ENCODE peak calls at places on chromosomes 12 and 14, in six cellular contexts. A, J, Z, W, M and N are unnamed samples.

GRCh38 chr12:12661086-12661485 is 34.9 kb downstream of the GPR19 start:
- DNase-seq in J (no peak), M (no peak), Z (no peak), W (peak; percentile 81), A (no peak), N (no peak)

GRCh38 chr14:22986508-22987054 is 4.2 kb upstream of the AJUBA start:
- DNase-seq in M (peak; percentile 95), J (peak; percentile 92), W (peak; percentile 87), Z (peak; percentile 89), A (peak; percentile 78), N (peak; percentile 94)

GRCh38 chr14:33686218-33686617 is 264.7 kb downstream of the EGLN3 start:
- DNase-seq in J (no peak), A (no peak), M (no peak), Z (no peak), W (peak; percentile 70), N (no peak)

GRCh38 chr12:60106207-60106606 is 510.4 kb downstream of the SLC16A7 start:
- DNase-seq in A (no peak), M (no peak), J (no peak), W (peak; percentile 17), Z (no peak), N (no peak)

GRCh38 chr12:19048943-19049342 is 80.6 kb upstream of the PLEKHA5 start:
- DNase-seq in W (peak; percentile 10), M (no peak), A (no peak), Z (no peak), J (no peak), N (no peak)

GRCh38 chr14:81402123-81402495 is 2.0 kb upstream of the STON2 start:
- DNase-seq in M (no peak), W (peak; percentile 23), Z (no peak), A (no peak), J (no peak), N (no peak)

GRCh38 chr12:45122776-45123380 is 72.0 kb upstream of the DBX2 start:
- DNase-seq in Z (no peak), W (peak; percentile 50), A (no peak), J (no peak), M (peak; percentile 22), N (no peak)

GRCh38 chr12:5808956-5809355 is 136.1 kb downstream of the ANO2 start:
- DNase-seq in J (no peak), W (peak; percentile 40), Z (no peak), M (no peak), A (no peak), N (no peak)

GRCh38 chr14:61923348-61923747 is 161.1 kb downstream of the SNAPC1 start:
- DNase-seq in M (no peak), A (no peak), J (no peak), W (peak; percentile 26), Z (no peak), N (no peak)

GRCh38 chr12:19243577-19243976 is 114.0 kb downstream of the PLEKHA5 start:
- DNase-seq in A (no peak), W (no peak), Z (no peak), M (no peak), J (no peak), N (no peak)

GRCh38 chr12:42810006-42810405 is 220.5 kb upstream of the PRICKLE1 start:
- DNase-seq in A (no peak), W (no peak), M (no peak), Z (no peak), J (no peak), N (no peak)

GRCh38 chr12:66693901-66694513 is 15.1 kb upstream of the GRIP1 start:
- DNase-seq in A (peak; percentile 48), W (peak; percentile 75), M (no peak), Z (no peak), J (no peak), N (no peak)

GRCh38 chr14:51302319-51303030 is 62.4 kb downstream of the TMX1 start:
- DNase-seq in W (peak; percentile 18), M (no peak), J (no peak), A (no peak), Z (no peak), N (no peak)

GRCh38 chr12:79982371-79983062 is 47.6 kb upstream of the PPP1R12A start:
- DNase-seq in A (no peak), W (no peak), M (no peak), J (no peak), Z (no peak), N (no peak)

GRCh38 chr14:67722293-67722692 is 20.6 kb downstream of the RDH12 start:
- DNase-seq in W (no peak), M (peak; percentile 35), Z (peak; percentile 79), A (no peak), J (peak; percentile 73), N (no peak)

GRCh38 chr14:59529189-59529588 is 44.9 kb downstream of the JKAMP start:
- DNase-seq in J (no peak), Z (no peak), M (no peak), W (no peak), A (no peak), N (no peak)

GRCh38 chr14:24817638-24818053 is 183.7 kb upstream of the GZMB start:
- DNase-seq in Z (no peak), J (no peak), M (no peak), A (no peak), W (no peak), N (no peak)
- TF ChIP-seq CTCF in Z (no peak), J (no peak), M (no peak), A (peak; percentile 23), W (peak; percentile 25), N (peak; percentile 82)

GRCh38 chr12:132675753-132676152 is 11.4 kb downstream of the POLE start:
- DNase-seq in J (no peak), A (no peak), W (no peak), Z (no peak), M (no peak), N (no peak)

GRCh38 chr12:132674561-132674960 is 12.6 kb downstream of the POLE start:
- DNase-seq in W (no peak), M (no peak), A (no peak), Z (no peak), J (no peak), N (no peak)

GRCh38 chr12:132673288-132674179 is 13.6 kb downstream of the POLE start:
- DNase-seq in W (no peak), M (no peak), J (no peak), A (no peak), Z (no peak), N (no peak)

GRCh38 chr12:132672116-132672515 is 15.0 kb downstream of the POLE start:
- DNase-seq in A (no peak), W (no peak), J (peak; percentile 51), Z (no peak), M (no peak), N (no peak)

DNA sequence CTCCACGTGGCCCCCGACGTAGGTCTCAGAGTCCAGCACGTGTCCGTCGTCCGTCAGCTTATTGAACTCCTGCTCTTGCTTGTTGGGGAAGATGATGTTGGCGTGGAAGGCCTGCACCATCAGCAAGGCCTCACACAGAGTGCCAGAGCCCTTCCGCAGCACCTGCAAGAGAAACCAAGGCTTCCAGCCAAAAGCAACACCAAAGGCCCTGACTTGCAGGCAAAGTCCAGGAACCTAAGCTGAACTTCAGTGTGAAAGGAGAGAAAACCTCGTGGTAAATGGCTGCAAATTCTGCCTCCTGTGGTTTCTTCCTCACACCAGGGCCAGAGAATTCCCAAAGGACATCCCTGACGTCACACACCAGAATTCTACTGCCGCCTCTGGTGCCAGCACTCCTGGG is 14.5 kb downstream of the POLE start:
- DNase-seq in W (no peak), J (no peak), M (no peak), A (no peak), Z (no peak), N (no peak)
- TF ChIP-seq CTCF in W (no peak), J (no peak), M (no peak), A (no peak), Z (no peak), N (no peak)

DNA sequence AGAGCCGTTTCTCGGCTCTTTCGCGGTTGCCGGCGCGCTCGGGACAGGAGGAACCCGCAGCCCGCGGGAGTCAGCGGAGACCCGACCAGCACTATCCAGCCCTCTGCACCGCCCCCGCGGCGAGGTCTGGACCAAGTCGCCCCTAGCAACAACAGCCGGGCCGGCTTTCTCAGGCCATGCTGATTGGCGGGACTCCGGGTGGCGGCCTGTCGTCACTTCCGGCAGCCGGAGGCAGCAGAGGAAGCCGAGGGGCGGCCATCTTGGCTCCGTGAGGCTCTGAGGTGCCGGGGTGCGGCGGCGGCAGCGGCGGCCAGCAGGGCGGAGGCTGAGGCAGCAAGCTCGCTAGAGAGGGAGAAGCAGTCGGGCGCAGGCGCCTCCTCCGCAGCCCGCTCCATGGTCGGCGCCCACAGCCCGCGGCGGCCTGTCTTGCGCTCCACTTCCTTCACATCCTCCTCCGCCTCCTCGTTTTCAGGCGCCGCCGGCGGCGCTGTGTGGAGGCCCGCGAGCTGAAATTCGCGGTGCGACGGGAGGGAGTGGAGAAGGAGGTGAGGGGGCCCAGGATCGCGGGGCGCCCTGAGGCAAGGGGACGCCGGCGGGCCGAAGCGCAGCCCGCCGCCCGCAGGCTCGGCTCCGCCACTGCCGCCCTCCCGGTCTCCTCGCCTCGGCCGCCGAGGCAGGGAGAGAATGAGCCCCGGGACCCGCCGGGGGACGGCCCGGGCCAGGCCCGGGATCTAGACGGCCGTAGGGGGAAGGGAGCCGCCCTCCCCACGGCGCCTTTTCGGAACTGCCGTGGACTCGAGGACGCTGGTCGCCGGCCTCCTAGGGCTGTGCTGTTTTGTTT is at the start of gene MARK3:
- DNase-seq in J (peak; percentile 98), Z (peak; percentile 99), M (peak; percentile 98), W (peak; percentile 95), A (peak; percentile 98), N (peak; percentile 99)
- TF ChIP-seq CTCF in J (peak; percentile 25), Z (peak; percentile 30), M (no peak), W (no peak), A (peak; percentile 23), N (peak; percentile 37)

GRCh38 chr14:52399886-52400599 is 85.9 kb downstream of the PTGER2 start:
- DNase-seq in M (no peak), J (no peak), A (no peak), Z (no peak), W (no peak), N (no peak)
- TF ChIP-seq CTCF in M (no peak), J (no peak), A (no peak), Z (no peak), W (no peak), N (peak; percentile 50)

DNA sequence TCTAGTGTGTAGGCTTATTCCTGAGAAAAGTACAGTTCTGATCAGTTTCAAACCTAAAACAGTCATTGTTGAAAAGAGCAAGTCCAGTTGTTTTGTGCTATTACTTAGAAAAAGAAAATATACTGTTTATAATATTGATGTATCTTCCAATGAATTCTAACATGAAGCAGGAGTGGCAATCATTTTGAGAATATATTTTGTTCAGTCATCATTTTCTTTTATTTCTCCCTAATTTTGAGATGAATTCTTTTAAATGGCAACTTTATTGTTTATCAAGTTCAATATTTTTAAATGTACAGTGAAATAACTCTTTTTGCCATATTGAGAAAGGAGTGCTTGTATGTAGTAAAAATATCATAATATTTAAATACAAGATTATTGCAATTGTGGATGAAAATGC is 862.2 kb upstream of the MDGA2 start:
- DNase-seq in A (no peak), M (no peak), J (no peak), Z (no peak), W (no peak), N (no peak)
- TF ChIP-seq CTCF in A (no peak), M (no peak), J (no peak), Z (no peak), W (no peak), N (no peak)